ENCODE peak calls at places on chromosomes 16 and 17, in seven cellular contexts. One of them, this sample, is unnamed.

GRCh38 chr17:79837888-79838540 is 1.2 kb downstream of the CBX4 start:
- DNase-seq in AG09309: no peak
- DNase-seq in dorsolateral prefrontal cortex: no peak
- DNase-seq in cardiac fibroblast: no peak
- DNase-seq in body of pancreas: peak
- DNase-seq in right atrium auricular region: no peak
- DNase-seq in heart right ventricle: no peak
- DNase-seq in this sample: peak

GRCh38 chr17:17902877-17903276 is 66.1 kb upstream of the SREBF1 start:
- DNase-seq in dorsolateral prefrontal cortex: no peak
- DNase-seq in heart right ventricle: no peak
- DNase-seq in AG09309: no peak
- DNase-seq in right atrium auricular region: no peak
- DNase-seq in body of pancreas: no peak
- DNase-seq in cardiac fibroblast: no peak
- DNase-seq in this sample: no peak

GRCh38 chr17:21119247-21119944 is 7.4 kb upstream of the DHRS7B start:
- DNase-seq in body of pancreas: peak
- DNase-seq in right atrium auricular region: peak
- DNase-seq in heart right ventricle: peak
- DNase-seq in AG09309: no peak
- DNase-seq in dorsolateral prefrontal cortex: peak
- DNase-seq in cardiac fibroblast: peak
- DNase-seq in this sample: peak

GRCh38 chr16:16033208-16033717 is 83.8 kb downstream of the ABCC1 start:
- DNase-seq in right atrium auricular region: no peak
- DNase-seq in cardiac fibroblast: no peak
- DNase-seq in body of pancreas: no peak
- DNase-seq in dorsolateral prefrontal cortex: no peak
- DNase-seq in heart right ventricle: no peak
- DNase-seq in AG09309: no peak
- DNase-seq in this sample: no peak

GRCh38 chr17:63406689-63407330 is 39.3 kb downstream of the CYB561 start:
- DNase-seq in cardiac fibroblast: peak
- DNase-seq in AG09309: peak
- DNase-seq in heart right ventricle: peak
- DNase-seq in dorsolateral prefrontal cortex: no peak
- DNase-seq in right atrium auricular region: peak
- DNase-seq in body of pancreas: peak
- DNase-seq in this sample: peak

GRCh38 chr17:9446528-9446927 is 129.1 kb downstream of the STX8 start:
- DNase-seq in right atrium auricular region: no peak
- DNase-seq in heart right ventricle: no peak
- DNase-seq in dorsolateral prefrontal cortex: no peak
- DNase-seq in body of pancreas: no peak
- DNase-seq in cardiac fibroblast: no peak
- DNase-seq in AG09309: no peak
- DNase-seq in this sample: no peak

GRCh38 chr17:43707184-43707583 is 45.5 kb upstream of the MEOX1 start:
- DNase-seq in AG09309: no peak
- DNase-seq in dorsolateral prefrontal cortex: no peak
- DNase-seq in body of pancreas: no peak
- DNase-seq in heart right ventricle: no peak
- DNase-seq in cardiac fibroblast: no peak
- DNase-seq in right atrium auricular region: no peak
- DNase-seq in this sample: no peak

GRCh38 chr17:38454528-38454927 is 26.3 kb downstream of the ARHGAP23 start:
- DNase-seq in heart right ventricle: peak
- DNase-seq in right atrium auricular region: peak
- DNase-seq in body of pancreas: peak
- DNase-seq in cardiac fibroblast: peak
- DNase-seq in dorsolateral prefrontal cortex: peak
- DNase-seq in AG09309: no peak
- DNase-seq in this sample: no peak

GRCh38 chr16:56608876-56609462 is 585 bp downstream of the MT2A start:
- DNase-seq in AG09309: no peak
- DNase-seq in right atrium auricular region: no peak
- DNase-seq in dorsolateral prefrontal cortex: no peak
- DNase-seq in heart right ventricle: no peak
- DNase-seq in cardiac fibroblast: peak
- DNase-seq in body of pancreas: peak
- DNase-seq in this sample: no peak

GRCh38 chr17:29972277-29972676 is 30.8 kb downstream of the EFCAB5 start:
- DNase-seq in body of pancreas: no peak
- DNase-seq in right atrium auricular region: no peak
- DNase-seq in cardiac fibroblast: no peak
- DNase-seq in AG09309: no peak
- DNase-seq in heart right ventricle: no peak
- DNase-seq in dorsolateral prefrontal cortex: no peak
- DNase-seq in this sample: no peak

GRCh38 chr17:43674394-43674793 is 12.7 kb upstream of the MEOX1 start:
- DNase-seq in heart right ventricle: no peak
- DNase-seq in body of pancreas: no peak
- DNase-seq in AG09309: no peak
- DNase-seq in dorsolateral prefrontal cortex: no peak
- DNase-seq in cardiac fibroblast: no peak
- DNase-seq in right atrium auricular region: no peak
- DNase-seq in this sample: no peak

GRCh38 chr17:51815097-51815496 is 343.4 kb downstream of the CA10 start:
- DNase-seq in AG09309: no peak
- DNase-seq in heart right ventricle: no peak
- DNase-seq in cardiac fibroblast: no peak
- DNase-seq in dorsolateral prefrontal cortex: no peak
- DNase-seq in right atrium auricular region: no peak
- DNase-seq in body of pancreas: no peak
- DNase-seq in this sample: no peak

GRCh38 chr16:85117418-85117817 is 5.1 kb upstream of the CIBAR2 start:
- DNase-seq in body of pancreas: no peak
- DNase-seq in dorsolateral prefrontal cortex: no peak
- DNase-seq in cardiac fibroblast: no peak
- DNase-seq in AG09309: no peak
- DNase-seq in right atrium auricular region: no peak
- DNase-seq in heart right ventricle: no peak
- DNase-seq in this sample: no peak

GRCh38 chr16:89657442-89658220 is at the start of the genes CHMP1A and SPATA33:
- DNase-seq in right atrium auricular region: peak
- DNase-seq in cardiac fibroblast: peak
- DNase-seq in AG09309: no peak
- DNase-seq in heart right ventricle: peak
- DNase-seq in body of pancreas: peak
- DNase-seq in dorsolateral prefrontal cortex: peak
- DNase-seq in this sample: peak

GRCh38 chr17:1999557-2000251 is 25.4 kb downstream of the RTN4RL1 start:
- DNase-seq in heart right ventricle: peak
- DNase-seq in AG09309: no peak
- DNase-seq in body of pancreas: peak
- DNase-seq in right atrium auricular region: no peak
- DNase-seq in cardiac fibroblast: peak
- DNase-seq in dorsolateral prefrontal cortex: no peak
- DNase-seq in this sample: no peak

GRCh38 chr17:45314761-45315549 is 1.9 kb downstream of the MAP3K14 start:
- DNase-seq in right atrium auricular region: no peak
- DNase-seq in dorsolateral prefrontal cortex: no peak
- DNase-seq in heart right ventricle: no peak
- DNase-seq in AG09309: no peak
- DNase-seq in body of pancreas: no peak
- DNase-seq in cardiac fibroblast: no peak
- DNase-seq in this sample: no peak

GRCh38 chr16:66881014-66881417 is 701 bp downstream of the PDP2 start:
- DNase-seq in heart right ventricle: no peak
- DNase-seq in cardiac fibroblast: no peak
- DNase-seq in dorsolateral prefrontal cortex: no peak
- DNase-seq in body of pancreas: peak
- DNase-seq in right atrium auricular region: no peak
- DNase-seq in AG09309: no peak
- DNase-seq in this sample: peak

GRCh38 chr17:82884923-82885322 is 45.1 kb upstream of the ZNF750 start:
- DNase-seq in heart right ventricle: no peak
- DNase-seq in AG09309: no peak
- DNase-seq in right atrium auricular region: no peak
- DNase-seq in cardiac fibroblast: no peak
- DNase-seq in body of pancreas: no peak
- DNase-seq in dorsolateral prefrontal cortex: no peak
- DNase-seq in this sample: no peak

GRCh38 chr17:45312477-45313418 is 4.1 kb downstream of the MAP3K14 start:
- DNase-seq in dorsolateral prefrontal cortex: no peak
- DNase-seq in cardiac fibroblast: peak
- DNase-seq in body of pancreas: no peak
- DNase-seq in right atrium auricular region: no peak
- DNase-seq in heart right ventricle: no peak
- DNase-seq in AG09309: no peak
- DNase-seq in this sample: no peak

GRCh38 chr16:66660422-66661209 is 35.9 kb downstream of the CMTM4 start:
- DNase-seq in dorsolateral prefrontal cortex: peak
- DNase-seq in AG09309: peak
- DNase-seq in body of pancreas: peak
- DNase-seq in cardiac fibroblast: peak
- DNase-seq in right atrium auricular region: peak
- DNase-seq in heart right ventricle: peak
- DNase-seq in this sample: peak

GRCh38 chr16:87042551-87043272 is 274.5 kb downstream of the C16orf95 start:
- DNase-seq in cardiac fibroblast: no peak
- DNase-seq in dorsolateral prefrontal cortex: no peak
- DNase-seq in heart right ventricle: peak
- DNase-seq in AG09309: no peak
- DNase-seq in right atrium auricular region: no peak
- DNase-seq in body of pancreas: peak
- DNase-seq in this sample: no peak

GRCh38 chr17:75561927-75562603 is 25.5 kb upstream of the MYO15B start:
- DNase-seq in dorsolateral prefrontal cortex: no peak
- DNase-seq in heart right ventricle: no peak
- DNase-seq in cardiac fibroblast: no peak
- DNase-seq in AG09309: peak
- DNase-seq in right atrium auricular region: no peak
- DNase-seq in body of pancreas: no peak
- DNase-seq in this sample: no peak
- TF ChIP-seq CTCF in dorsolateral prefrontal cortex: no peak
- TF ChIP-seq CTCF in heart right ventricle: no peak
- TF ChIP-seq CTCF in cardiac fibroblast: no peak
- TF ChIP-seq CTCF in AG09309: no peak
- TF ChIP-seq CTCF in right atrium auricular region: no peak
- TF ChIP-seq CTCF in body of pancreas: no peak
- TF ChIP-seq CTCF in this sample: no peak

GRCh38 chr17:3873862-3874261 is 19.0 kb downstream of the CAMKK1 start:
- DNase-seq in right atrium auricular region: no peak
- DNase-seq in AG09309: no peak
- DNase-seq in cardiac fibroblast: no peak
- DNase-seq in dorsolateral prefrontal cortex: no peak
- DNase-seq in body of pancreas: no peak
- DNase-seq in heart right ventricle: no peak
- DNase-seq in this sample: no peak
- TF ChIP-seq CTCF in right atrium auricular region: no peak
- TF ChIP-seq CTCF in AG09309: no peak
- TF ChIP-seq CTCF in cardiac fibroblast: no peak
- TF ChIP-seq CTCF in dorsolateral prefrontal cortex: no peak
- TF ChIP-seq CTCF in body of pancreas: no peak
- TF ChIP-seq CTCF in heart right ventricle: no peak
- TF ChIP-seq CTCF in this sample: no peak

DNA sequence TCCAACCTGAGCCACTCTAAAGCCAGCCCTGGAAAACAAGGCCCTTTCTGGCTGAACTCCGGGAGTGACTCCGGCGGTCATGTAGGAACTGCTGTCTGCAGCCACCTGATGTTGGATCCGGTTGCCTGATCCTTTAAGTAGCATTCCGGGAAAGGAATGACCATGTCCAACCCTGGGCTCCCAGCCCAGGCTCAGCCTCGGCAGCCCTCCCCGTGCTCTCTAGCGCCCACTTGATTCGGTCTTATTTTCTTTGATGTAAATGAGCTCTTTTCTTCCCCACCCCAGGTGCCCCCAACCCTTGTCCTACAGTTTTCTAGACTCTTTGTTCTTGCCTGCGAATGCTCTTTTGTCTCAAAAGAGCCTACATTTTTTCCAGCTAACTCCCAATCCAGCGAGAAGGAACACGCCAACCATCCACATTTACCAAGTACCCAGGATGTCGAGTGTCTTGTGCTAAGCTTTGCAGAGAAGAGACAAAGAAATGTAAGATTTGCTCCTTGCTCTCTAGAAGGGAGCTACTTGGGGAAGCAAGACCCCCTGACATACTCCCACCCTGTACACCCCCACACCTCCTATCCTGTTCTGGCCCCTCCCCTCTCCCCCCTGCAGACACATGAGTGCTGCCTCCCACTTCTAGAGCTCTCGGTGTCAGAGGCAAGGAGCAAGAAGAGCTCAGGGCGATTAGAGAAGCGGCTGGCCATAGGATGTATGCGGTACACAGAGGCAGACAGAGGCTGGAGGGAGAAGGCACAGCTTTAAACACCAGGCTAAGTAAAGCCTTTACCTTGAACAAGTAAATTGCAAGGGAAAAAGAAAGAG is 53.8 kb downstream of the COG7 start:
- DNase-seq in right atrium auricular region: no peak
- DNase-seq in heart right ventricle: peak
- DNase-seq in AG09309: no peak
- DNase-seq in cardiac fibroblast: no peak
- DNase-seq in body of pancreas: peak
- DNase-seq in dorsolateral prefrontal cortex: no peak
- DNase-seq in this sample: peak
- TF ChIP-seq CTCF in right atrium auricular region: no peak
- TF ChIP-seq CTCF in heart right ventricle: peak
- TF ChIP-seq CTCF in AG09309: no peak
- TF ChIP-seq CTCF in cardiac fibroblast: no peak
- TF ChIP-seq CTCF in body of pancreas: no peak
- TF ChIP-seq CTCF in dorsolateral prefrontal cortex: no peak
- TF ChIP-seq CTCF in this sample: no peak

GRCh38 chr17:14886200-14886739 is 378.9 kb downstream of the PMP22 start:
- DNase-seq in AG09309: no peak
- DNase-seq in right atrium auricular region: no peak
- DNase-seq in dorsolateral prefrontal cortex: no peak
- DNase-seq in cardiac fibroblast: peak
- DNase-seq in heart right ventricle: no peak
- DNase-seq in body of pancreas: no peak
- DNase-seq in this sample: no peak
- TF ChIP-seq CTCF in AG09309: peak
- TF ChIP-seq CTCF in right atrium auricular region: no peak
- TF ChIP-seq CTCF in dorsolateral prefrontal cortex: peak
- TF ChIP-seq CTCF in cardiac fibroblast: peak
- TF ChIP-seq CTCF in heart right ventricle: peak
- TF ChIP-seq CTCF in body of pancreas: no peak
- TF ChIP-seq CTCF in this sample: no peak

This sample was measured in nephron progenitor cell.